ENCODE peak calls at places on chromosome 10, in eight cellular contexts. O, P, H, A, W, K, Z and D are unnamed samples.
A peak's percentile ranks its signal among the peaks of the same experiment; 100 is the strongest.

GRCh38 chr10:121154310-121154709 is 303.1 kb downstream of the WDR11 start:
- DNase-seq in H (no peak), Z (no peak), P (no peak), W (no peak), K (no peak), O (no peak), A (no peak), D (no peak)

GRCh38 chr10:84138478-84139125 is 707 bp upstream of the GHITM start:
- DNase-seq in P (peak; percentile 71), W (no peak), K (no peak), O (no peak), A (no peak), Z (no peak), H (peak; percentile 87), D (no peak)

GRCh38 chr10:15879058-15879457 is 18.8 kb upstream of the MINDY3 start:
- DNase-seq in O (no peak), A (no peak), H (no peak), P (no peak), K (peak; percentile 66), Z (peak; percentile 7), W (no peak), D (no peak)

GRCh38 chr10:31037749-31038148 is 6.1 kb upstream of the ZNF438 start:
- DNase-seq in A (no peak), W (no peak), K (no peak), Z (no peak), H (no peak), O (no peak), P (no peak), D (no peak)

GRCh38 chr10:44462338-44462914 is 77.5 kb upstream of the CXCL12 start:
- DNase-seq in P (peak; percentile 68), K (no peak), Z (no peak), W (no peak), A (no peak), H (no peak), O (no peak), D (no peak)

GRCh38 chr10:62264126-62264525 is 4.5 kb downstream of the RTKN2 start:
- DNase-seq in Z (no peak), W (no peak), O (no peak), P (no peak), H (no peak), K (no peak), A (no peak), D (no peak)

GRCh38 chr10:74208081-74208480 is 57.1 kb downstream of the ADK start:
- DNase-seq in O (no peak), K (no peak), P (no peak), A (no peak), Z (no peak), W (no peak), H (no peak), D (no peak)

GRCh38 chr10:12708921-12709320 is 292.6 kb downstream of the CCDC3 start:
- DNase-seq in O (no peak), K (no peak), P (no peak), A (no peak), W (no peak), H (no peak), Z (no peak), D (no peak)

GRCh38 chr10:65194131-65194530 is 1672.9 kb downstream of the REEP3 start:
- DNase-seq in H (no peak), P (no peak), W (no peak), O (no peak), A (no peak), K (no peak), Z (no peak), D (no peak)

GRCh38 chr10:35699862-35700489 is 57.9 kb upstream of the FZD8 start:
- DNase-seq in O (no peak), W (no peak), H (no peak), A (no peak), P (no peak), Z (no peak), K (no peak), D (no peak)

GRCh38 chr10:48306870-48307531 is 524 bp downstream of the MAPK8 start:
- DNase-seq in P (peak; percentile 76), K (peak; percentile 69), O (no peak), W (peak; percentile 32), H (no peak), A (peak; percentile 60), Z (peak; percentile 5), D (peak; percentile 91)

GRCh38 chr10:17428096-17428615 is 26.2 kb downstream of the ST8SIA6 start:
- DNase-seq in W (no peak), K (no peak), A (no peak), Z (no peak), P (no peak), O (no peak), H (no peak), D (no peak)

GRCh38 chr10:110074298-110074697 is 66.5 kb downstream of the ADD3 start:
- DNase-seq in O (no peak), K (peak; percentile 50), A (no peak), P (no peak), W (no peak), H (peak; percentile 77), Z (no peak), D (no peak)

GRCh38 chr10:94403034-94403822 is 887 bp downstream of the TBC1D12 start:
- DNase-seq in A (peak; percentile 66), H (peak; percentile 90), O (peak; percentile 52), P (peak; percentile 78), Z (no peak), K (peak; percentile 81), W (peak; percentile 70), D (peak; percentile 91)

GRCh38 chr10:118458957-118459641 is 117.0 kb upstream of the FAM204A start:
- DNase-seq in P (no peak), H (no peak), A (no peak), Z (no peak), K (no peak), O (no peak), W (peak; percentile 10), D (no peak)

GRCh38 chr10:117535045-117535751 is 7.3 kb upstream of the EMX2 start:
- DNase-seq in P (no peak), A (no peak), H (no peak), O (no peak), W (no peak), K (no peak), Z (no peak), D (no peak)

GRCh38 chr10:105952153-105952552 is 1212.4 kb downstream of the SORCS1 start:
- DNase-seq in A (no peak), H (no peak), K (no peak), P (no peak), Z (no peak), W (peak; percentile 22), O (no peak), D (no peak)

GRCh38 chr10:94571528-94571927 is 25.9 kb downstream of the HELLS start:
- DNase-seq in H (no peak), P (no peak), O (no peak), Z (no peak), K (no peak), A (no peak), W (no peak), D (no peak)

DNA sequence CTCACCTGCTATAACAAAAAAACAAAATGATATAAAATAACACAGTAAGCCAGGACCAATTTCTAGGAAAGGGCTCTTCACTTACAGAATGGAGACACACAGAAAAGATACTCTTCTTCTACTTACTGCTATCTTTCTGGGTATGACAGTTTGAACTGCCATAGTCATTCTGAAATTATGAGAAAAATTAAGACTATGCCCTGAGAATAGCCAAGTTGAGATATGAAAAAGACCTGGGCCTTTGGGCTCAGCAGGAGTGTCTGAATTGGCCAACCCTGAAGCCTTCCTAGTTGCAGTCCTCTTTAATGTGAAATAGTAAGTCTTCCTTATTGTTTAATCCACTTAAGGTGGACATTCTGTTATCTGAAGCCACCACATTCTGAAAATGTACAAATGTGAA is 519.5 kb downstream of the GRID1 start:
- DNase-seq in Z (no peak), H (no peak), W (no peak), A (no peak), O (no peak), K (no peak), P (no peak), D (no peak)
- TF ChIP-seq POLR2A in Z (no peak), H (no peak), W (no peak), A (no peak), O (no peak), K (no peak), P (no peak), D (no peak)

GRCh38 chr10:128420623-128421022 is 294.4 kb upstream of the MKI67 start:
- DNase-seq in W (peak; percentile 51), K (no peak), O (no peak), Z (no peak), A (no peak), H (no peak), P (no peak), D (no peak)

GRCh38 chr10:128418819-128419218 is 292.6 kb upstream of the MKI67 start:
- DNase-seq in O (no peak), W (no peak), Z (no peak), H (no peak), K (no peak), P (no peak), A (no peak), D (no peak)

GRCh38 chr10:128421731-128422130 is 295.5 kb upstream of the MKI67 start:
- DNase-seq in W (no peak), K (no peak), P (no peak), H (no peak), Z (no peak), A (no peak), O (no peak), D (no peak)

GRCh38 chr10:128417776-128418175 is 291.6 kb upstream of the MKI67 start:
- DNase-seq in Z (no peak), K (no peak), A (no peak), W (no peak), P (peak; percentile 35), O (no peak), H (no peak), D (no peak)

DNA sequence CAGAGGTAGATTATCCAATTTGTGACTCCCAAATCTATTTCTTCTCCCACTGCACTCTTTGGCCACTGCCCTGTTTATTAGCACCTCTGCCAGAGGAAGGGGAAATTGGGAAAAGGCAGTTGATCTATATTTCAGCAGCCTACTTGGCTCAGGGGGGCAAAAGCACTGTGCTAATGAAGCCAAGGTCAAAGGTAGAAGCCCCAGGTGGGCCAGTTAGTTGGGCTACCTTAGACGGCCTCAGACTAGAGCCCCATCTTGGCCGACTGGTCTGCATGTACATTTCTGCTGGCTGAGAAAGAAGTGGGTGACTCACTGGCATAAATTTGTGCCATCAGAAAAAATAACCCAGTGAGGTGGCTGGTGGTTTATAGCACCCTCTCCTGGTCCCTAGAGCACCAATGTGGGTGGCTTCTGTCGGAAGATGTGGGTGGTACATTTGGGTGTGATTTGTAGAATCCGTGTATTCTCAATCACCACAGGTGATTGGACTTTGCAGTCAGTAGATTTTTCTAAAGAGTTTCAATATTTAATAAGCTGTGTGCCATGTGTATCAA is 293.3 kb upstream of the MKI67 start:
- DNase-seq in Z (no peak), W (no peak), P (no peak), H (no peak), K (no peak), O (no peak), A (no peak), D (no peak)
- TF ChIP-seq CTCF in Z (no peak), W (no peak), P (no peak), H (no peak), K (no peak), O (no peak), A (no peak), D (no peak)

GRCh38 chr10:79346388-79347225 is 662 bp upstream of the PPIF start:
- DNase-seq in W (no peak), O (peak; percentile 19), P (peak; percentile 63), H (peak; percentile 85), K (no peak), Z (no peak), A (no peak), D (peak; percentile 84)
- H3K4me3 ChIP-seq in W (no peak overlapping the region), O (peak overlapping the region; percentile 4), P (no peak overlapping the region), H (peak overlapping the region; percentile 93), K (no peak overlapping the region), Z (no peak overlapping the region), A (peak overlapping the region; percentile 75), D (no peak overlapping the region)

GRCh38 chr10:100529473-100530298 is at the start of gene NDUFB8:
- DNase-seq in O (peak; percentile 81), K (peak; percentile 87), A (peak; percentile 76), W (peak; percentile 82), Z (peak; percentile 91), H (peak; percentile 95), P (peak; percentile 96), D (peak; percentile 85)
- TF ChIP-seq POLR2A in O (peak; percentile 91), K (peak; percentile 86), A (peak; percentile 25), W (peak; percentile 49), Z (no peak), H (no peak), P (peak; percentile 73), D (no peak)